ENCODE peak calls at places on chromosomes 5 and 9, in eight cellular contexts. B, M, N, H, A, D, Y and L are unnamed samples.
A peak's percentile ranks its signal among the peaks of the same experiment; 100 is the strongest.

GRCh38 chr5:94908889-94909480 is 290.5 kb downstream of the SLF1 start:
- DNase-seq in H (no peak), B (peak; percentile 42), Y (peak; percentile 55), M (no peak), N (peak; percentile 64), A (peak; percentile 41), D (peak; percentile 52), L (peak; percentile 73)

GRCh38 chr9:78001946-78002731 is 29.5 kb downstream of the GNAQ start:
- DNase-seq in M (no peak), H (no peak), Y (peak; percentile 23), D (no peak), N (no peak), B (no peak), A (no peak), L (peak; percentile 68)

GRCh38 chr5:17219006-17219422 is 1.6 kb downstream of the BASP1 start:
- DNase-seq in N (peak; percentile 47), M (peak; percentile 61), Y (peak; percentile 50), A (no peak), B (peak; percentile 61), H (no peak), D (no peak), L (peak; percentile 33)

GRCh38 chr5:179241764-179242370 is 103.4 kb downstream of the ADAMTS2 start:
- DNase-seq in B (no peak), N (no peak), H (no peak), A (no peak), M (no peak), D (no peak), Y (no peak), L (no peak)

GRCh38 chr5:33726422-33727165 is 165.2 kb downstream of the ADAMTS12 start:
- DNase-seq in Y (peak; percentile 46), H (no peak), B (no peak), D (peak; percentile 24), N (no peak), A (peak; percentile 39), M (no peak), L (peak; percentile 69)

GRCh38 chr5:103808464-103809106 is 246.0 kb upstream of the NUDT12 start:
- DNase-seq in M (no peak), H (no peak), N (peak; percentile 73), B (peak; percentile 65), Y (peak; percentile 69), D (peak; percentile 58), A (peak; percentile 40), L (peak; percentile 44)

GRCh38 chr5:125209650-125210049 is 463.2 kb upstream of the ZNF608 start:
- DNase-seq in N (no peak), B (no peak), Y (no peak), D (no peak), M (no peak), A (peak; percentile 9), H (no peak), L (no peak)

GRCh38 chr9:121599872-121600585 is 51.4 kb upstream of the DAB2IP start:
- DNase-seq in B (no peak), D (no peak), A (no peak), Y (no peak), H (peak; percentile 44), M (no peak), N (peak; percentile 35), L (no peak)

GRCh38 chr9:133981958-133982681 is 10.0 kb downstream of the VAV2 start:
- DNase-seq in B (no peak), M (no peak), H (peak; percentile 37), A (no peak), N (no peak), Y (no peak), D (no peak), L (no peak)

GRCh38 chr9:126676685-126677143 is 63.0 kb downstream of the LMX1B start:
- DNase-seq in Y (no peak), B (no peak), H (no peak), D (no peak), N (peak; percentile 36), M (no peak), A (no peak), L (no peak)

GRCh38 chr5:170681013-170681433 is 102.5 kb upstream of the GABRP start:
- DNase-seq in A (peak; percentile 6), D (peak; percentile 23), N (peak; percentile 87), M (peak; percentile 29), B (peak; percentile 6), Y (peak; percentile 43), H (no peak), L (peak; percentile 33)

GRCh38 chr5:1521054-1521453 is 2.7 kb downstream of the LPCAT1 start:
- DNase-seq in B (no peak), D (no peak), A (no peak), Y (no peak), N (no peak), M (no peak), H (no peak), L (no peak)
- H3K4me3 ChIP-seq in B (no peak overlapping the region), D (no peak overlapping the region), A (no peak overlapping the region), Y (no peak overlapping the region), N (no peak overlapping the region), M (peak overlapping the region; percentile 85), H (no peak overlapping the region), L (no peak overlapping the region)

GRCh38 chr5:124176692-124177091 is 569.7 kb downstream of the ZNF608 start:
- DNase-seq in D (no peak), M (no peak), H (peak; percentile 27), A (no peak), Y (no peak), N (no peak), B (no peak), L (peak; percentile 69)
- TF ChIP-seq CTCF in D (peak; percentile 31), M (no peak), H (no peak), A (no peak), Y (peak; percentile 15), N (no peak), B (no peak), L (no peak)

DNA sequence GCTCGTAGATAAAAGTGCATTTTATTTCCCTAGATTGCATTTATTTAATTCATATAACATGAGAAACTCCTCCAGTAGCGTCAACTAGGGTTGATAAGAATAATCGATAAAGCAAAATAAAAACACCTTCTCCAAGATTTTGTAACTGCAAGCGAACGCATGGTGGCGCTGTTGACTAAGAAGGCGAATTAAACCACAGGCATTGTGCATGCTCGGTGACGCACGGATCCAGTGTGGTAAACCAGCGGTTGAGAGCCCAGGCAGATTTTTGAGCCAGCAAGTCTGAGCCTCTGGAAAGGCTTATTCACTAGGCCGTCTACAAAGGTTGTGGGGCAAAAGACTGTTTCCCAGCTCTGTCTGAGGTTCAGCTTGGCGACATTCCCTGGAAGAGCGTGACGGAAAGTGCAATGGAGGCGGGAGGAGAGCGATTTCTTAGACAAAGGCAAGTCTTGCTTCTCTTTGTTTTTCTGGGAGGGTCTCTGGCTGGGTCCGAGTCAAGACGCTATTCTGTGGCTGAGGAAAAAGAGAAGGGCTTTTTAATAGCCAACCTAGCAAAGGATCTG is at the start of gene PCDHB3:
- DNase-seq in N (no peak), A (peak; percentile 32), M (no peak), B (peak; percentile 20), D (no peak), Y (peak; percentile 5), H (peak; percentile 52), L (no peak)
- H3K4me3 ChIP-seq in N (no peak within 1 kb of the TSS), A (peak within 1 kb of the TSS; percentile 17), M (no peak within 1 kb of the TSS), B (no peak within 1 kb of the TSS), D (no peak within 1 kb of the TSS), Y (no peak within 1 kb of the TSS), H (peak within 1 kb of the TSS; percentile 5), L (no peak within 1 kb of the TSS)

GRCh38 chr9:30970186-30970585 is 1414.3 kb upstream of the ACO1 start:
- DNase-seq in M (no peak), B (no peak), H (no peak), Y (no peak), D (no peak), A (no peak), N (no peak), L (no peak)

GRCh38 chr9:30964332-30964731 is 1420.1 kb upstream of the ACO1 start:
- DNase-seq in H (no peak), B (no peak), A (no peak), N (no peak), D (no peak), Y (no peak), M (no peak), L (no peak)

GRCh38 chr9:30972654-30973053 is 1411.8 kb upstream of the ACO1 start:
- DNase-seq in N (no peak), M (no peak), D (no peak), B (no peak), Y (no peak), A (no peak), H (no peak), L (no peak)

DNA sequence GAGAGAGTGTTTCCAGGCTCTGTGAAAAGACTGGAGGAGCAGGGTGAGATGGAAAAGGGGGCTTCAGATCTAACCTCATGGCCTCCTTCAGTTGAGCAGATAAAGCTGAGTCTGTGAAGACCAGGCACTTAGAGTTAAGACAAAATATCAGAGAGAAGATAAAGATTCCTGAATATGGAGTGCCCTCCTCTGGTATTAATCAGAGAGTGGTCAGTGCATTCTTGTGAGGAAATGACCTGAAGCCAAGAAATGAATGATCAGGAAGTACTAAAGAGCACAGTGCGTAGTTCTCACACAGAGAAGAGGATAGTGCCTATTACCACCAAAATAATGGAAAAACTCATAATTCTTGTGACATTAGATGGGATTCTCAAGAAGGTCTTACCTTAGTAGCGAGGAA is 1417.0 kb upstream of the ACO1 start:
- DNase-seq in N (peak; percentile 15), A (no peak), B (peak; percentile 14), M (no peak), H (no peak), Y (peak; percentile 9), D (no peak), L (no peak)
- TF ChIP-seq CTCF in N (no peak), A (no peak), B (no peak), M (peak; percentile 4), H (no peak), Y (no peak), D (peak; percentile 20), L (no peak)

GRCh38 chr5:111574316-111574715 is 62.0 kb upstream of the STARD4 start:
- DNase-seq in A (no peak), Y (no peak), D (peak; percentile 71), N (no peak), H (no peak), M (no peak), B (no peak), L (no peak)

DNA sequence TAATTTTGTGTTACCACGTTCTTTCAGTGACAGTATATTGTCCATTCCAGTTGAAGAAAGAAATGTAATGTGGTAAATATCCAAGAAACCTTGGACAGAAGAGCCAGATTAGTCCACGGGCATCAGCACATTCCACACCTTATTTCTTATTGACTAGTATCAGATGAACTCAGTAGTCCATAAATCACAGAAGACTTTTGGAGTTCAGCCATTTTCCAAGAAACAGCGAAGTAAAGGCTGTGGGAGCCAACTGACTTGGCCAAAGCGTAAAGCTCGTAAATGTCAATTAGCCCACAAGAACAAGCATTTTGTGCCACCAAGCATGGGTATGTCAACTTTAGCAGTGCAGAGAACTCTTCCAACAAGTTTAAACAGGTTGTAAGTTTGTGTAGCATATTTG is 60.2 kb upstream of the STARD4 start:
- DNase-seq in H (no peak), N (no peak), D (no peak), M (no peak), Y (no peak), B (no peak), A (peak; percentile 39), L (no peak)
- H3K4me3 ChIP-seq in H (no peak overlapping the region), N (no peak overlapping the region), D (no peak overlapping the region), M (no peak overlapping the region), Y (no peak overlapping the region), B (no peak overlapping the region), A (no peak overlapping the region), L (no peak overlapping the region)

GRCh38 chr5:32115985-32116384 is 58.1 kb downstream of the GOLPH3 start:
- DNase-seq in A (no peak), D (no peak), B (peak; percentile 22), Y (no peak), N (no peak), H (no peak), M (no peak), L (no peak)
- TF ChIP-seq CTCF in A (no peak), D (peak; percentile 40), B (no peak), Y (peak; percentile 11), N (no peak), H (no peak), M (no peak), L (no peak)